ENCODE peak calls at places on chromosome 11, in eight cellular contexts. One of them, this sample, is unnamed.

GRCh38 chr11:15104166-15104565 is 10.6 kb upstream of the INSC start:
- DNase-seq in testis: no peak
- DNase-seq in A549: no peak
- DNase-seq in endothelial cell of umbilical vein: no peak
- DNase-seq in tibial nerve: no peak
- DNase-seq in body of pancreas: no peak
- DNase-seq in breast epithelium: no peak
- DNase-seq in H1: no peak
- DNase-seq in this sample: no peak

GRCh38 chr11:71071736-71072509 is 180.5 kb downstream of the SHANK2 start:
- DNase-seq in tibial nerve: no peak
- DNase-seq in A549: no peak
- DNase-seq in testis: no peak
- DNase-seq in endothelial cell of umbilical vein: no peak
- DNase-seq in H1: no peak
- DNase-seq in breast epithelium: no peak
- DNase-seq in body of pancreas: no peak
- DNase-seq in this sample: no peak

GRCh38 chr11:118622376-118623290 is 15.2 kb downstream of the PHLDB1 start:
- DNase-seq in H1: no peak
- DNase-seq in breast epithelium: peak; percentile 82
- DNase-seq in endothelial cell of umbilical vein: peak; percentile 32
- DNase-seq in body of pancreas: peak; percentile 53
- DNase-seq in A549: peak; percentile 38
- DNase-seq in testis: peak; percentile 71
- DNase-seq in tibial nerve: no peak
- DNase-seq in this sample: no peak

GRCh38 chr11:47667135-47667534 is 24.8 kb upstream of the MTCH2 start:
- DNase-seq in A549: no peak
- DNase-seq in tibial nerve: no peak
- DNase-seq in testis: no peak
- DNase-seq in endothelial cell of umbilical vein: no peak
- DNase-seq in body of pancreas: no peak
- DNase-seq in H1: no peak
- DNase-seq in breast epithelium: no peak
- DNase-seq in this sample: no peak

GRCh38 chr11:125074511-125075241 is 11.6 kb downstream of the SLC37A2 start:
- DNase-seq in body of pancreas: no peak
- DNase-seq in endothelial cell of umbilical vein: no peak
- DNase-seq in H1: no peak
- DNase-seq in tibial nerve: no peak
- DNase-seq in testis: no peak
- DNase-seq in breast epithelium: no peak
- DNase-seq in A549: no peak
- DNase-seq in this sample: no peak

GRCh38 chr11:45211732-45212131 is 65.3 kb downstream of the PRDM11 start:
- DNase-seq in A549: no peak
- DNase-seq in endothelial cell of umbilical vein: no peak
- DNase-seq in breast epithelium: no peak
- DNase-seq in body of pancreas: no peak
- DNase-seq in H1: no peak
- DNase-seq in tibial nerve: no peak
- DNase-seq in testis: no peak
- DNase-seq in this sample: no peak

GRCh38 chr11:129896062-129896461 is 684 bp upstream of the NFRKB start:
- DNase-seq in tibial nerve: no peak
- DNase-seq in body of pancreas: no peak
- DNase-seq in testis: peak; percentile 34
- DNase-seq in H1: no peak
- DNase-seq in A549: peak; percentile 8
- DNase-seq in breast epithelium: no peak
- DNase-seq in endothelial cell of umbilical vein: no peak
- DNase-seq in this sample: no peak

GRCh38 chr11:58980159-58980843 is 41.0 kb downstream of the GLYATL1 start:
- DNase-seq in A549: no peak
- DNase-seq in tibial nerve: no peak
- DNase-seq in body of pancreas: no peak
- DNase-seq in testis: no peak
- DNase-seq in breast epithelium: no peak
- DNase-seq in endothelial cell of umbilical vein: no peak
- DNase-seq in H1: no peak
- DNase-seq in this sample: no peak

GRCh38 chr11:98411777-98412176 is 609.0 kb upstream of the CNTN5 start:
- DNase-seq in endothelial cell of umbilical vein: no peak
- DNase-seq in body of pancreas: no peak
- DNase-seq in H1: no peak
- DNase-seq in testis: no peak
- DNase-seq in A549: no peak
- DNase-seq in tibial nerve: no peak
- DNase-seq in breast epithelium: no peak
- DNase-seq in this sample: no peak

GRCh38 chr11:102347526-102348331 is 715 bp downstream of the BIRC2 start:
- DNase-seq in body of pancreas: peak; percentile 52
- DNase-seq in H1: no peak
- DNase-seq in testis: peak; percentile 31
- DNase-seq in endothelial cell of umbilical vein: peak; percentile 54
- DNase-seq in tibial nerve: no peak
- DNase-seq in breast epithelium: no peak
- DNase-seq in A549: no peak
- DNase-seq in this sample: no peak

GRCh38 chr11:126102436-126102894 is 39.8 kb upstream of the CDON start:
- DNase-seq in testis: peak; percentile 81
- DNase-seq in tibial nerve: no peak
- DNase-seq in endothelial cell of umbilical vein: no peak
- DNase-seq in A549: no peak
- DNase-seq in breast epithelium: no peak
- DNase-seq in body of pancreas: peak; percentile 63
- DNase-seq in H1: no peak
- DNase-seq in this sample: no peak

GRCh38 chr11:126702987-126703386 is 297.6 kb downstream of the KIRREL3 start:
- DNase-seq in endothelial cell of umbilical vein: no peak
- DNase-seq in H1: no peak
- DNase-seq in breast epithelium: no peak
- DNase-seq in tibial nerve: no peak
- DNase-seq in body of pancreas: peak; percentile 18
- DNase-seq in A549: no peak
- DNase-seq in testis: peak; percentile 30
- DNase-seq in this sample: no peak

GRCh38 chr11:58905716-58906547 is 33.4 kb upstream of the GLYATL1 start:
- DNase-seq in breast epithelium: no peak
- DNase-seq in tibial nerve: peak; percentile 33
- DNase-seq in endothelial cell of umbilical vein: peak; percentile 17
- DNase-seq in testis: peak; percentile 74
- DNase-seq in H1: peak; percentile 86
- DNase-seq in body of pancreas: peak; percentile 53
- DNase-seq in A549: peak; percentile 48
- DNase-seq in this sample: no peak

GRCh38 chr11:64372802-64373597 is 14.0 kb downstream of the RPS6KA4 start:
- DNase-seq in body of pancreas: no peak
- DNase-seq in A549: peak; percentile 88
- DNase-seq in breast epithelium: no peak
- DNase-seq in endothelial cell of umbilical vein: no peak
- DNase-seq in tibial nerve: no peak
- DNase-seq in H1: peak; percentile 62
- DNase-seq in testis: peak; percentile 84
- DNase-seq in this sample: no peak

GRCh38 chr11:114001416-114001815 is 26.5 kb downstream of the HTR3A start:
- DNase-seq in body of pancreas: no peak
- DNase-seq in A549: no peak
- DNase-seq in testis: no peak
- DNase-seq in endothelial cell of umbilical vein: no peak
- DNase-seq in tibial nerve: no peak
- DNase-seq in H1: no peak
- DNase-seq in breast epithelium: no peak
- DNase-seq in this sample: no peak

GRCh38 chr11:35484435-35484834 is 41.0 kb downstream of the PAMR1 start:
- DNase-seq in tibial nerve: no peak
- DNase-seq in endothelial cell of umbilical vein: no peak
- DNase-seq in H1: no peak
- DNase-seq in A549: no peak
- DNase-seq in breast epithelium: no peak
- DNase-seq in testis: no peak
- DNase-seq in body of pancreas: no peak
- DNase-seq in this sample: no peak

GRCh38 chr11:66851251-66851620 is 5.6 kb upstream of the LRFN4 start:
- DNase-seq in testis: no peak
- DNase-seq in A549: no peak
- DNase-seq in body of pancreas: no peak
- DNase-seq in endothelial cell of umbilical vein: no peak
- DNase-seq in H1: no peak
- DNase-seq in breast epithelium: no peak
- DNase-seq in tibial nerve: no peak
- DNase-seq in this sample: no peak

GRCh38 chr11:848380-848931 is 5.8 kb downstream of the TSPAN4 start:
- DNase-seq in A549: peak; percentile 72
- DNase-seq in endothelial cell of umbilical vein: peak; percentile 32
- DNase-seq in body of pancreas: peak; percentile 60
- DNase-seq in H1: peak; percentile 85
- DNase-seq in tibial nerve: no peak
- DNase-seq in breast epithelium: no peak
- DNase-seq in testis: no peak
- DNase-seq in this sample: peak; percentile 54

GRCh38 chr11:21988477-21988876 is 204.4 kb upstream of the ANO5 start:
- DNase-seq in body of pancreas: no peak
- DNase-seq in H1: no peak
- DNase-seq in testis: no peak
- DNase-seq in breast epithelium: no peak
- DNase-seq in A549: no peak
- DNase-seq in endothelial cell of umbilical vein: no peak
- DNase-seq in tibial nerve: no peak
- DNase-seq in this sample: no peak

GRCh38 chr11:12249590-12250260 is 127.6 kb upstream of the PARVA start:
- DNase-seq in body of pancreas: peak; percentile 97
- DNase-seq in A549: no peak
- DNase-seq in breast epithelium: peak; percentile 73
- DNase-seq in testis: peak; percentile 47
- DNase-seq in endothelial cell of umbilical vein: peak; percentile 89
- DNase-seq in H1: no peak
- DNase-seq in tibial nerve: no peak
- DNase-seq in this sample: no peak

GRCh38 chr11:111528557-111528956 is 12.0 kb upstream of the LAYN start:
- DNase-seq in testis: no peak
- DNase-seq in H1: no peak
- DNase-seq in body of pancreas: no peak
- DNase-seq in endothelial cell of umbilical vein: no peak
- DNase-seq in breast epithelium: no peak
- DNase-seq in tibial nerve: no peak
- DNase-seq in A549: no peak
- DNase-seq in this sample: no peak

GRCh38 chr11:65574147-65574962 is 1.5 kb upstream of the EHBP1L1 start:
- DNase-seq in body of pancreas: peak; percentile 89
- DNase-seq in endothelial cell of umbilical vein: peak; percentile 96
- DNase-seq in tibial nerve: peak; percentile 69
- DNase-seq in breast epithelium: peak; percentile 83
- DNase-seq in H1: peak; percentile 84
- DNase-seq in A549: peak; percentile 89
- DNase-seq in testis: peak; percentile 85
- DNase-seq in this sample: peak; percentile 94
- H3K4me1 ChIP-seq in body of pancreas: peaks cover 63% of the 10 kb centered on the region
- H3K4me1 ChIP-seq in endothelial cell of umbilical vein: peaks cover 53% of the 10 kb centered on the region
- H3K4me1 ChIP-seq in tibial nerve: no peaks in the 10 kb centered on the region
- H3K4me1 ChIP-seq in breast epithelium: peaks cover 38% of the 10 kb centered on the region
- H3K4me1 ChIP-seq in H1: peaks cover 23% of the 10 kb centered on the region
- H3K4me1 ChIP-seq in A549: peaks cover 57% of the 10 kb centered on the region
- H3K4me1 ChIP-seq in testis: peaks cover 55% of the 10 kb centered on the region
- H3K4me1 ChIP-seq in this sample: peaks cover 67% of the 10 kb centered on the region

DNA sequence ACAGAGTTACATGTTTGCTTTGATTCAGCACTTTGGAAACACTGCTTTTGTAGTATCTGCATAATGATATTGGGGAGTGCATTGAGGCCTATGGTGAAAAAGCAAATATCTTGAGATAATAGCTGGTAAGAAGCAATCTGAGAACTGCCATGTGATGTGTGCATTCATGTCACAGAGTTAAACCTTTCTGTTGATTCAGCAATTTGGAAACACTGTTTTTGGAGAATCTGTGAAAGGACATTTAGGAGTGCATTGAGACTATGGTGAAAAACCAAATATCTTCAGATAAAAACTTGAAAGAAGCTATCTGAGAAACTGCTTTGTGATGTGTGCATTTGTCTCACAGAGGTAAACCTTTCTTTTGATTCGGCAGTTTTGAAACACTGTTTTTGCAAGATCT is 346.8 kb downstream of the OR4C45 start:
- DNase-seq in testis: no peak
- DNase-seq in endothelial cell of umbilical vein: no peak
- DNase-seq in tibial nerve: no peak
- DNase-seq in H1: no peak
- DNase-seq in body of pancreas: no peak
- DNase-seq in breast epithelium: no peak
- DNase-seq in A549: no peak
- DNase-seq in this sample: no peak
- TF ChIP-seq POLR2A in testis: no peak
- TF ChIP-seq POLR2A in endothelial cell of umbilical vein: no peak
- TF ChIP-seq POLR2A in tibial nerve: no peak
- TF ChIP-seq POLR2A in H1: no peak
- TF ChIP-seq POLR2A in body of pancreas: no peak
- TF ChIP-seq POLR2A in breast epithelium: no peak
- TF ChIP-seq POLR2A in A549: no peak
- TF ChIP-seq POLR2A in this sample: no peak

GRCh38 chr11:1920909-1921575 is 1.5 kb downstream of the TNNT3 start:
- DNase-seq in A549: no peak
- DNase-seq in tibial nerve: no peak
- DNase-seq in H1: no peak
- DNase-seq in testis: no peak
- DNase-seq in endothelial cell of umbilical vein: no peak
- DNase-seq in breast epithelium: no peak
- DNase-seq in body of pancreas: no peak
- DNase-seq in this sample: peak; percentile 42
- H3K4me1 ChIP-seq in A549: no peaks in the 10 kb centered on the region
- H3K4me1 ChIP-seq in tibial nerve: no peaks in the 10 kb centered on the region
- H3K4me1 ChIP-seq in H1: peaks cover 3% of the 10 kb centered on the region
- H3K4me1 ChIP-seq in testis: peaks cover 25% of the 10 kb centered on the region
- H3K4me1 ChIP-seq in endothelial cell of umbilical vein: no peaks in the 10 kb centered on the region
- H3K4me1 ChIP-seq in breast epithelium: no peaks in the 10 kb centered on the region
- H3K4me1 ChIP-seq in body of pancreas: no peaks in the 10 kb centered on the region
- H3K4me1 ChIP-seq in this sample: no peaks in the 10 kb centered on the region

GRCh38 chr11:62124186-62125113 is 639 bp downstream of the INCENP start:
- DNase-seq in A549: peak; percentile 25
- DNase-seq in tibial nerve: no peak
- DNase-seq in H1: no peak
- DNase-seq in breast epithelium: no peak
- DNase-seq in endothelial cell of umbilical vein: peak; percentile 43
- DNase-seq in body of pancreas: no peak
- DNase-seq in testis: peak; percentile 48
- DNase-seq in this sample: no peak
- TF ChIP-seq POLR2A in A549: no peak
- TF ChIP-seq POLR2A in tibial nerve: no peak
- TF ChIP-seq POLR2A in H1: no peak
- TF ChIP-seq POLR2A in breast epithelium: no peak
- TF ChIP-seq POLR2A in endothelial cell of umbilical vein: no peak
- TF ChIP-seq POLR2A in body of pancreas: no peak
- TF ChIP-seq POLR2A in testis: no peak
- TF ChIP-seq POLR2A in this sample: no peak

GRCh38 chr11:30216534-30216933 is 14.3 kb upstream of the FSHB start:
- DNase-seq in A549: no peak
- DNase-seq in H1: no peak
- DNase-seq in body of pancreas: no peak
- DNase-seq in testis: no peak
- DNase-seq in breast epithelium: no peak
- DNase-seq in tibial nerve: no peak
- DNase-seq in endothelial cell of umbilical vein: no peak
- DNase-seq in this sample: no peak
- H3K4me1 ChIP-seq in A549: no peaks in the 10 kb centered on the region
- H3K4me1 ChIP-seq in H1: no peaks in the 10 kb centered on the region
- H3K4me1 ChIP-seq in body of pancreas: no peaks in the 10 kb centered on the region
- H3K4me1 ChIP-seq in testis: no peaks in the 10 kb centered on the region
- H3K4me1 ChIP-seq in breast epithelium: no peaks in the 10 kb centered on the region
- H3K4me1 ChIP-seq in tibial nerve: no peaks in the 10 kb centered on the region
- H3K4me1 ChIP-seq in endothelial cell of umbilical vein: no peaks in the 10 kb centered on the region
- H3K4me1 ChIP-seq in this sample: no peaks in the 10 kb centered on the region

This sample was measured in Peyer's patch.